ENCODE peak calls at places on chromosomes 4 and X, in nine cellular contexts. Z is LHCN-M2, U is NCI-H1105, I is endothelial cell, N is lung microvascular endothelial cell, Q is NCI-H1092, D is NCI-H146, R is BE2C, L is fibroblast of lung. G is an unnamed sample.

GRCh38 chr4:122765702-122766352 is 33.3 kb downstream of the BBS12 start:
- DNase-seq in N (peak), L (peak), I (no peak), Q (no peak), Z (peak), U (no peak), D (no peak), R (no peak), G (no peak)

GRCh38 chrX:141936080-141936479 is 32.4 kb downstream of the MAGEC1 start:
- DNase-seq in U (peak), Z (peak), N (no peak), L (peak), I (no peak), Q (no peak), D (no peak), R (no peak), G (no peak)

GRCh38 chr4:113837397-113837796 is 75.9 kb upstream of the CAMK2D start:
- DNase-seq in D (peak), Z (peak), N (peak), L (peak), U (no peak), Q (no peak), R (no peak), I (no peak), G (no peak)

GRCh38 chrX:72121381-72121780 is 10.3 kb downstream of the RTL5 start:
- DNase-seq in U (no peak), I (no peak), L (peak), Z (peak), N (peak), R (no peak), Q (no peak), D (no peak), G (no peak)

GRCh38 chr4:184792950-184793555 is 32.7 kb downstream of the ACSL1 start:
- DNase-seq in Z (peak), I (no peak), U (no peak), L (peak), R (no peak), D (no peak), N (peak), Q (no peak), G (no peak)

GRCh38 chr4:141912831-141913230 is 276.4 kb downstream of the IL15 start:
- DNase-seq in Q (no peak), R (peak), I (peak), Z (no peak), D (no peak), N (peak), U (peak), L (peak), G (no peak)

GRCh38 chr4:11503166-11503565 is 74.5 kb upstream of the HS3ST1 start:
- DNase-seq in Q (no peak), I (no peak), Z (no peak), R (no peak), D (peak), U (no peak), L (no peak), N (no peak), G (no peak)

GRCh38 chrX:37330642-37331041 is 18.5 kb upstream of the PRRG1 start:
- DNase-seq in I (no peak), L (no peak), R (no peak), Q (no peak), U (no peak), D (no peak), N (no peak), Z (no peak), G (no peak)

GRCh38 chr4:145285928-145286327 is 105.5 kb upstream of the OTUD4 start:
- DNase-seq in D (no peak), N (peak), L (no peak), I (no peak), U (no peak), R (no peak), Z (peak), Q (no peak), G (no peak)